ENCODE peak calls at places on chromosomes 16 and 17, in five cellular contexts. B is choroid plexus epithelial cell, S is RWPE1, P is breast epithelium, F is heart left ventricle. W is an unnamed sample.

GRCh38 chr17:72931163-72931562 is 161.3 kb downstream of the SLC39A11 start:
- DNase-seq in B (no peak), S (no peak), P (no peak), F (no peak), W (no peak)

GRCh38 chr16:59259074-59259963 is 525.2 kb upstream of the GOT2 start:
- DNase-seq in B (no peak), S (no peak), P (no peak), F (no peak), W (no peak)

GRCh38 chr16:66507731-66508239 is 42.1 kb downstream of the TK2 start:
- DNase-seq in B (no peak), S (no peak), P (no peak), F (no peak), W (no peak)

GRCh38 chr16:49608095-49608494 is 234.5 kb downstream of the C16orf78 start:
- DNase-seq in B (peak), S (no peak), P (no peak), F (no peak), W (peak)

GRCh38 chr17:29870836-29871430 is 59.1 kb downstream of the SSH2 start:
- DNase-seq in B (peak), S (no peak), P (no peak), F (no peak), W (no peak)

GRCh38 chr17:62765351-62765750 is 42.8 kb downstream of the MARCHF10 start:
- DNase-seq in B (no peak), S (no peak), P (no peak), F (no peak), W (no peak)

GRCh38 chr16:21104124-21104860 is 46.4 kb downstream of the DNAH3 start:
- DNase-seq in B (peak), S (no peak), P (no peak), F (no peak), W (no peak)

GRCh38 chr16:30585022-30585399 is 486 bp downstream of the ZNF785 start:
- DNase-seq in B (peak), S (no peak), P (no peak), F (no peak), W (no peak)

GRCh38 chr16:67482260-67482924 is 955 bp downstream of the AGRP start:
- DNase-seq in B (no peak), S (no peak), P (no peak), F (no peak), W (no peak)

GRCh38 chr17:604719-605118 is 109.9 kb downstream of the VPS53 start:
- DNase-seq in B (no peak), S (no peak), P (no peak), F (no peak), W (no peak)

GRCh38 chr17:44354582-44355309 is 8.9 kb downstream of the FAM171A2 start:
- DNase-seq in B (no peak), S (no peak), P (no peak), F (peak), W (peak)
- TF ChIP-seq CTCF in B (no peak), S (peak), P (peak), F (peak), W (peak)

GRCh38 chr16:85347213-85347591 is 234.9 kb upstream of the CIBAR2 start:
- DNase-seq in B (peak), S (no peak), P (no peak), F (peak), W (no peak)
- TF ChIP-seq CTCF in B (peak), S (no peak), P (peak), F (no peak), W (peak)

GRCh38 chr16:9695152-9695551 is 487.1 kb downstream of the GRIN2A start:
- DNase-seq in B (no peak), S (no peak), P (no peak), F (no peak), W (no peak)
- TF ChIP-seq CTCF in B (no peak), S (no peak), P (no peak), F (no peak), W (no peak)

DNA sequence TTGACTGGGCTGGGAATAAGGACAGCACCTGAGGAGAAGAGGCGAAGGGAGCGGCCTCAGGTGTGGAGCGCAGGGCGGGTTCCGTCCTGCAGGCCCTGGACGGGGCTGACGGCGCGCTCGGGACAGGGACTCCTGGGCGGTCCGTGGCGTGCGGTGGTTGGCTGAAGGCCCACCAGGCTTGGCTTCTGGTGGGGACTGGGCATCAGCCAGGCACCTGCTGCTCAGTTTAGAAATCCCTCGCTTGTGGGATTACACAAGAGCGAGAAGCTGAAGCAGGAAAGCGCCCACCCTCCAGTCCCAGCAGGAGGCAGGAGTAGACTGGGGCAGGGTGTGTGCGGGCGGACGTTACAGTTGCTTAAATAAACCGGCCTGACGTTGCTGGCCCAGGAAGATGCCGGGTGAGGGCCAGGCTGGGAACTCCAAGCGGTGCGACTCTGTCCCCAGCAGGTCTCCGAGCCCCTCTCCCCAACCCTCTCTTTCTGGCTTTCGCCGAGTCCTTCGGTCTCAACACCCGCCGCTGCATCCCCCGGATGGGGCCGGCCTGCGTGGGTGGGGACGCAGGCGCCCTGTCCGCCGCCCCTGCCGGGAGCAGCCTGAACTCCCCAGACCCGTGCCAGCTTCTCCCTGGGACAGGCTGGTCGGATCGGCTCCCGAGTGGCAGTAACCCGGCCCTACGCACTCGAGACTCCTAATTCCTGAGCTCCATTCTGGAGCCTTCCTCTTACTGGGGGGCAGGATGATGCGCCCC is 639 bp downstream of the MIF4GD start:
- DNase-seq in B (peak), S (peak), P (peak), F (peak), W (no peak)
- TF ChIP-seq CTCF in B (peak), S (no peak), P (peak), F (no peak), W (no peak)

DNA sequence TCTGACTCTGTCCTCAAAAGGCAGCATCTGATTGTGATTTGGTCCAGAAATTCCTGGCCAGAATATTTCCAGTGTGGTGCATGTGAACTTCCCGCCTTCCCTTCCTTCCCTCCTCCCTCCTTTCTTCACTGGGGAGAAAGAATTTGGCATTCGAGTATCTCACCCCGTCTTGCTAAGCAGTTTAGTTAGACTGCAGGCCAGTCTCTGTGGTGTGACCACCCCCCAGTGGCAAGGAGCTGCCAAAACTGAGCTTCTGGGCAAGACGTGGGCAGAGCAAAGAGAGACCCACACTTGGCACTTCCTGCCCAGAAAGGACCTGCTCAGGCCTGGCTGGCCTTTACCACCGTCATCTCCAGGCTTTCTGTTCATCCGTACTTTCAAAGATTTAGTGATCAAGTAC is 36.4 kb downstream of the SNX20 start:
- DNase-seq in B (peak), S (peak), P (no peak), F (no peak), W (no peak)
- TF ChIP-seq CTCF in B (peak), S (no peak), P (peak), F (peak), W (no peak)

GRCh38 chr17:76887809-76888208 is 19.6 kb downstream of the MGAT5B start:
- DNase-seq in B (no peak), S (no peak), P (no peak), F (no peak), W (no peak)
- TF ChIP-seq CTCF in B (peak), S (no peak), P (no peak), F (no peak), W (no peak)

DNA sequence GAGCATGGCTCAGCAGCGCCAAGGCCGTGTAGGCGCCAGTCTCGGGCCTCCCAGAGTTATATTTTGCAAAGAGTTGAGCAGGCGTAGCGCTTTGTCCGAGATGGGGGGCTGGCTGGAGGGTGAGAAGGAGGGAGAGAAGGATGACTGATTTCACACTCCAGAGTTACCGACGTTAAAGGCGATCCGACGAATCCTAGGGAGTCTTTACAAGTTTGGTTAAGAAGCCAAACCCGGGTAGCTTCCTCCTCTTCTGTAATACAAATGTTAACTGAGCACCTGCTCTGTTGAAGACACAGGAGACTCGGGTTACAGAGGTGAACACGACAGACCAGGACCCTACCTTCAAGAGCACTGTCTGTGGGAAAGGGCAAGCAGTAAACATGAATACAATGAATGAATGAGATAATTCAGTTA is 805 bp downstream of the POLR2A start:
- DNase-seq in B (no peak), S (no peak), P (no peak), F (no peak), W (no peak)
- TF ChIP-seq CTCF in B (no peak), S (no peak), P (no peak), F (no peak), W (no peak)

DNA sequence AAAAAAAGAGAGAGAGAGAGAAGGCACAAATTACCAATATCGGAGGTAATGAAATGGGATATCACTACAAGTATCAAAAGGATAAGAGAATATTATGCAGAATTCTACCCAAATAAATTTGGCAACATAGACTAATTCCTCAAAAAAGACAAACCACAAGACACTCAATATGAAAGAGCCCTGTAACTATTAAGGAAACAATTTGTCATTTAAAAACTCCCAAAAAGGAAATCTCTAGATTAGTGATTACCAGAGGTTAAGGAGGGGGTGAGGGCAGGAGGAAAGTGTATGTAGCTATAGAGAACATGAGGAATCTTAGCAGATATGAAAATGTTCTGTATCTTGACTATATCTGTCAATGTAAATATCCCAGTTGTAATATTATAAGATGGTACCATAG is 54.0 kb downstream of the CFDP1 start:
- DNase-seq in B (no peak), S (no peak), P (no peak), F (no peak), W (no peak)
- TF ChIP-seq CTCF in B (no peak), S (no peak), P (no peak), F (no peak), W (no peak)